ENCODE peak calls at places on chromosomes 6 and 20, in five cellular contexts. W, E, H, I and X are unnamed samples.

GRCh38 chr6:140062042-140063041 is 687.9 kb upstream of the CITED2 start:
- DNase-seq in W (peak; percentile 86), E (peak; percentile 97), H (peak; percentile 92), I (peak; percentile 98), X (peak; percentile 98)

GRCh38 chr6:150617496-150618460 is 18.1 kb downstream of the PLEKHG1 start:
- DNase-seq in W (no peak), E (no peak), H (no peak), I (no peak), X (no peak)

GRCh38 chr6:82686719-82687118 is 323.1 kb downstream of the TPBG start:
- DNase-seq in W (no peak), E (no peak), H (peak; percentile 13), I (no peak), X (no peak)

GRCh38 chr6:169145991-169146501 is 107.6 kb downstream of the THBS2 start:
- DNase-seq in W (no peak), E (peak; percentile 92), H (peak; percentile 98), I (peak; percentile 69), X (no peak)

GRCh38 chr6:151765444-151765886 is 42.0 kb upstream of the ESR1 start:
- DNase-seq in W (peak; percentile 89), E (peak; percentile 92), H (peak; percentile 63), I (peak; percentile 83), X (peak; percentile 75)

GRCh38 chr6:44590471-44590870 is 203.0 kb downstream of the CDC5L start:
- DNase-seq in W (no peak), E (no peak), H (no peak), I (no peak), X (no peak)

GRCh38 chr6:156068870-156069269 is 613.2 kb upstream of the NOX3 start:
- DNase-seq in W (no peak), E (no peak), H (no peak), I (peak; percentile 2), X (no peak)

GRCh38 chr6:124913056-124913455 is 49.2 kb upstream of the RNF217 start:
- DNase-seq in W (no peak), E (no peak), H (no peak), I (no peak), X (no peak)

GRCh38 chr20:59645316-59645715 is 41.0 kb downstream of the PHACTR3 start:
- DNase-seq in W (no peak), E (no peak), H (no peak), I (no peak), X (no peak)

GRCh38 chr6:53910834-53911233 is 116.0 kb downstream of the LRRC1 start:
- DNase-seq in W (no peak), E (peak; percentile 40), H (no peak), I (peak; percentile 47), X (no peak)

GRCh38 chr6:101080597-101080996 is 199.5 kb upstream of the ASCC3 start:
- DNase-seq in W (no peak), E (peak; percentile 65), H (no peak), I (peak; percentile 25), X (peak; percentile 69)

GRCh38 chr6:52457096-52457495 is 37.0 kb downstream of the EFHC1 start:
- DNase-seq in W (no peak), E (no peak), H (no peak), I (no peak), X (no peak)

GRCh38 chr20:40956926-40957760 is 71.5 kb upstream of the TOP1 start:
- DNase-seq in W (no peak), E (no peak), H (no peak), I (no peak), X (no peak)

GRCh38 chr6:24932832-24933231 is 2.9 kb downstream of the RIPOR2 start:
- DNase-seq in W (no peak), E (no peak), H (no peak), I (no peak), X (no peak)